ENCODE peak calls at places on chromosome 4, in six cellular contexts. K is prostate gland, H is cardiac fibroblast, R is choroid plexus epithelial cell, Z is pancreas, A is psoas muscle. U is an unnamed sample.

GRCh38 chr4:152185786-152186540 is 349.9 kb downstream of the FBXW7 start:
- DNase-seq in R (peak; percentile 2), K (no peak), Z (no peak), A (no peak), H (peak; percentile 20), U (no peak)

GRCh38 chr4:186936496-186937375 is 213.1 kb upstream of the FAT1 start:
- DNase-seq in A (no peak), K (no peak), H (peak; percentile 86), R (peak; percentile 93), Z (no peak), U (no peak)

GRCh38 chr4:72319596-72319995 is 249.4 kb downstream of the ADAMTS3 start:
- DNase-seq in R (no peak), Z (no peak), H (peak; percentile 81), A (no peak), K (no peak), U (no peak)

GRCh38 chr4:151242305-151242704 is 34.7 kb upstream of the PRSS48 start:
- DNase-seq in H (no peak), A (no peak), K (no peak), R (no peak), Z (no peak), U (no peak)

GRCh38 chr4:16418814-16419213 is 192.5 kb upstream of the TAPT1 start:
- DNase-seq in A (no peak), K (no peak), H (peak; percentile 96), R (peak; percentile 48), Z (peak; percentile 54), U (no peak)

GRCh38 chr4:15755321-15755750 is 22.8 kb upstream of the CD38 start:
- DNase-seq in H (peak; percentile 70), Z (no peak), R (peak; percentile 85), K (no peak), A (no peak), U (no peak)

GRCh38 chr4:159248383-159249178 is 145.7 kb downstream of the RAPGEF2 start:
- DNase-seq in A (no peak), R (peak; percentile 94), K (no peak), Z (no peak), H (peak; percentile 94), U (no peak)

GRCh38 chr4:122010610-122011009 is 58.8 kb upstream of the TRPC3 start:
- DNase-seq in Z (no peak), H (peak; percentile 41), A (no peak), R (peak; percentile 72), K (no peak), U (no peak)

GRCh38 chr4:2962099-2962455 is 1.1 kb downstream of the NOP14 start:
- DNase-seq in R (no peak), Z (no peak), K (no peak), A (no peak), H (no peak), U (no peak)

GRCh38 chr4:11011249-11011648 is 326.7 kb upstream of the CLNK start:
- DNase-seq in K (no peak), H (no peak), A (no peak), Z (no peak), R (no peak), U (no peak)

GRCh38 chr4:78653655-78654054 is 102.1 kb downstream of the ANXA3 start:
- DNase-seq in H (no peak), R (peak; percentile 59), A (no peak), K (no peak), Z (no peak), U (no peak)

GRCh38 chr4:118849867-118850812 is 14.2 kb upstream of the SEC24D start:
- DNase-seq in Z (no peak), R (peak; percentile 49), H (peak; percentile 32), A (no peak), K (no peak), U (no peak)

GRCh38 chr4:14841801-14842748 is 160.2 kb upstream of the CPEB2 start:
- DNase-seq in H (peak; percentile 63), K (no peak), A (peak; percentile 48), Z (no peak), R (no peak), U (no peak)

GRCh38 chr4:145042601-145043000 is 55.4 kb downstream of the ANAPC10 start:
- DNase-seq in K (no peak), A (no peak), H (no peak), R (peak; percentile 60), Z (no peak), U (no peak)

GRCh38 chr4:8146158-8146557 is 12.5 kb downstream of the ABLIM2 start:
- DNase-seq in R (no peak), Z (no peak), A (no peak), H (no peak), K (no peak), U (no peak)

GRCh38 chr4:51997647-51998046 is 22.5 kb downstream of the LRRC66 start:
- DNase-seq in Z (no peak), A (no peak), K (no peak), R (no peak), H (no peak), U (no peak)

GRCh38 chr4:124061413-124061812 is 651.1 kb downstream of the ANKRD50 start:
- DNase-seq in K (no peak), H (peak; percentile 87), A (no peak), Z (no peak), R (peak; percentile 79), U (no peak)

DNA sequence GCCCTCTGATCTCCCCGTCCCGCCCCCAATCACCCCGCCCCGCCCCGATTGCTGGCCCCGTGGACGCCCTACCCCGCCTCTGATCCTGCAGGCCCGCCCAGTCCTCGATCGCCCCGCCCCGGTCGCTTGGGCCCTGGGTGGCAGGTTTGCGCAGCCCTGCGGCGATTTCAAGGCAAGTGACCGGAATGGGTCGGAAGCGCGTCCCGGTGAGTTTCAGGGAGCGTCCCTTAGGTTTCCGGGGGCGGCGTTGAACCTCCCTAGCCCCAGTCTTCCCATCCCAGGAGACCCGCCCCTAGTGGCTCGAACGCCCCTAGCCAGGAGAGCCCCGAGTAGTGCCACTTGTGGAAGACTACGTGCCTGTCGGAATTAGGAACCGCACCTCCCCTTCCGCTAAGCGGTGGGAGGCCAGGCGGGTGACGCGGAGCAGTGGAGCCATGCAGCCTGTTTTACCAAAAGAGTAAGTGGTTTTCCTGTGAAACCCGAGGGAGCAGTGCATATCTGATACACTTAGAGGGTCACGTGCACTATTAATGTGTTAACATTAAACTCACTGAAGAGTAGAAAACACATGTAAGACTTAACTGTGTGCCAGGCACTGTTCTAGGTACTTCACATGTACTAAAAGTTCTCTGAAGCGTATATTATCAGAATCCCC is 350 bp upstream of the TEC start:
- DNase-seq in H (peak; percentile 60), Z (peak; percentile 96), A (peak; percentile 94), K (peak; percentile 93), R (peak; percentile 72), U (peak; percentile 82)
- TF ChIP-seq CTCF in H (peak; percentile 30), Z (no peak), A (peak; percentile 12), K (no peak), R (peak; percentile 55), U (no peak)

GRCh38 chr4:40842725-40843401 is 93.1 kb downstream of the NSUN7 start:
- DNase-seq in Z (no peak), H (no peak), K (no peak), A (no peak), R (no peak), U (no peak)

GRCh38 chr4:40842318-40842717 is 92.6 kb downstream of the NSUN7 start:
- DNase-seq in A (no peak), R (no peak), K (peak; percentile 16), Z (no peak), H (no peak), U (no peak)

GRCh38 chr4:40844261-40844660 is 94.5 kb downstream of the NSUN7 start:
- DNase-seq in H (no peak), R (no peak), Z (no peak), K (no peak), A (no peak), U (no peak)

GRCh38 chr4:40845136-40845910 is 95.6 kb downstream of the NSUN7 start:
- DNase-seq in R (no peak), Z (no peak), H (no peak), A (no peak), K (no peak), U (no peak)

DNA sequence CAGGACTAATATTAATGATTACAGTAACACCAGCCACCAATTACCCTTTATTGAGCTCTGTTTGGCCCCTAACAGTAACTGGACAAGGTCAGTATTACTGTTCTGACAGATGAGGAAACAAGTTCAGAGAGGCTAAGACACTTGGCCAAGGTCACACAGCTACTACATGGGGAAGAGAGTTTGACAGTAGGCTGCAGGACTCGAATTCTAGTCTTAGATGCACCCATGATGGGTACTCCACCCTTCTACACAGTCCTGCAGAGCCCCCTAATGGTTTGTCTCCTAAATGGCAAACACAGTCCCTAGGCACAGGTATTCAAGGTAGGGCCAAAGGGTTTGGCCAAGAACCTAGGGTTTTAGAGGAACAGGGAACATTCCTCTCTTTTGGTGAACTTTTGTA is 93.9 kb downstream of the NSUN7 start:
- DNase-seq in H (no peak), Z (no peak), A (no peak), R (no peak), K (no peak), U (no peak)
- TF ChIP-seq CTCF in H (no peak), Z (no peak), A (peak; percentile 39), R (peak; percentile 29), K (no peak), U (no peak)

GRCh38 chr4:13108096-13108495 is 376.0 kb downstream of the RAB28 start:
- DNase-seq in A (no peak), Z (no peak), K (no peak), H (peak; percentile 2), R (no peak), U (no peak)
- TF ChIP-seq CTCF in A (no peak), Z (no peak), K (no peak), H (no peak), R (peak; percentile 25), U (no peak)

GRCh38 chr4:113899260-113900177 is 79.9 kb downstream of the ARSJ start:
- DNase-seq in A (no peak), H (no peak), K (no peak), Z (no peak), R (no peak), U (peak; percentile 12)

GRCh38 chr4:113905301-113905700 is 74.1 kb downstream of the ARSJ start:
- DNase-seq in H (no peak), A (no peak), K (no peak), R (peak; percentile 37), Z (no peak), U (no peak)

GRCh38 chr4:113907559-113907958 is 71.9 kb downstream of the ARSJ start:
- DNase-seq in A (no peak), K (no peak), R (no peak), H (no peak), Z (no peak), U (no peak)

DNA sequence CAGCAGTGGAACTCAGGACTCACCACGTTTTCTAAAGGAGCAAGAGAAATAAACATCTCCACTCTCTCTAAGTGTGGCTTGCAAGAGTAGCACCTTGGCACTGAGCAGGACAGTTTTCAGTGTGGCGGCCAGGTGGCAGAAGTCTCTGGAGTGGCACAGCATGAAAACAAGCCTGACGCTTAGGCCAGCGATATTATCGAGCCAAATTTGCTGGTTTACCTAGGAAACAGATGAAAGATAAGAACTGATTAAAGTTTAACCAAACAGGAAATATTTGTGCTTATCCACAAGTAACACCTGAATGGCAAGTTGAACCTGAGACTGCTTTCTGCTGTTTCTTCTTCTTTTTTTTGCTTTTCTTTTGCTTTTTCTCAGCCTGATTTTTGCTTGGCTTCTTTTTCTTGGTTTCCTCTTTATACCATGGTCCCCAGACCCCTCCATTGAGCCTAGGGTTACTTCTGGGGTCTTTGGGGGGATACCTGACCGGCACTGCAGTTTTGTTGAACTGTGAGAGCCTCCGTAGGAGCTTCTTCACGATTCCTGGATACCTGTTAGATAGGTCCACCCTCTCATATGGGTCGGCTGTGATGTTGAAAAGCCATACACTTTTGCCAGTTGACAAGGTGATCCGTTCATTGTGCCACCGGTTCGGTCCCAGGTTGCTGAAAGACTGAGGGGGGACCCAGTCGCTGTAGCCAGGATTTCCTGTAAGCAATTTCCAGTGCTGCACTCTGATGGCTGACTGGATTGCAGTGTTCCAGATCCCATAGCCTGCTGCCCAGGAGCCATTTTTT is 77.3 kb downstream of the ARSJ start:
- DNase-seq in R (no peak), H (no peak), A (no peak), Z (peak; percentile 85), K (peak; percentile 89), U (peak; percentile 79)
- TF ChIP-seq CTCF in R (no peak), H (no peak), A (no peak), Z (peak; percentile 39), K (peak; percentile 49), U (peak; percentile 56)